ENCODE peak calls at places on chromosomes 11 and 22, in four cellular contexts. R is K562, F is HepG2, G is GM12878. Z is an unnamed sample.
A peak's percentile ranks its signal among the peaks of the same experiment; 100 is the strongest.

GRCh38 chr22:29096736-29097669 is 24.2 kb downstream of the KREMEN1 start:
- DNase-seq in R (peak; percentile 21), F (peak; percentile 99), G (no peak), Z (no peak)

GRCh38 chr22:29202231-29203192 is 3.2 kb upstream of the EMID1 start:
- DNase-seq in R (peak; percentile 36), F (peak; percentile 38), G (peak; percentile 91), Z (peak; percentile 41)

GRCh38 chr22:46042786-46043185 is 65.8 kb upstream of the WNT7B start:
- DNase-seq in R (no peak), F (no peak), G (no peak), Z (no peak)

GRCh38 chr11:106727261-106727660 is 291.0 kb downstream of the GUCY1A2 start:
- DNase-seq in R (no peak), F (no peak), G (no peak), Z (no peak)

GRCh38 chr22:36221799-36222751 is 17.3 kb downstream of the APOL2 start:
- DNase-seq in R (peak; percentile 29), F (peak; percentile 37), G (no peak), Z (peak; percentile 57)

GRCh38 chr11:31797227-31798056 is 13.7 kb downstream of the PAX6 start:
- DNase-seq in R (no peak), F (no peak), G (no peak), Z (no peak)

GRCh38 chr11:120271672-120272071 is 31.7 kb downstream of the POU2F3 start:
- DNase-seq in R (no peak), F (no peak), G (no peak), Z (no peak)

GRCh38 chr11:72844356-72844755 is 30.1 kb downstream of the ATG16L2 start:
- DNase-seq in R (no peak), F (no peak), G (no peak), Z (no peak)

GRCh38 chr11:110432713-110433392 is 3.1 kb downstream of the FDX1 start:
- DNase-seq in R (no peak), F (no peak), G (no peak), Z (peak; percentile 57)

GRCh38 chr11:64000026-64000739 is 13.9 kb downstream of the OTUB1 start:
- DNase-seq in R (no peak), F (no peak), G (no peak), Z (peak; percentile 44)

GRCh38 chr11:37171451-37171850 is 573.4 kb upstream of the RAG2 start:
- DNase-seq in R (no peak), F (no peak), G (no peak), Z (no peak)

GRCh38 chr22:50562523-50563409 is at the start of gene SYCE3:
- DNase-seq in R (peak; percentile 92), F (peak; percentile 92), G (peak; percentile 75), Z (peak; percentile 97)

GRCh38 chr11:44738791-44739190 is 12.0 kb downstream of the TSPAN18 start:
- DNase-seq in R (no peak), F (no peak), G (no peak), Z (no peak)

GRCh38 chr11:96061094-96061493 is 137.2 kb upstream of the MTMR2 start:
- DNase-seq in R (no peak), F (peak; percentile 27), G (no peak), Z (no peak)

GRCh38 chr11:72773291-72773690 is 20.6 kb downstream of the STARD10 start:
- DNase-seq in R (no peak), F (no peak), G (no peak), Z (peak; percentile 87)

GRCh38 chr11:117212697-117213355 is 13.7 kb downstream of the TAGLN start:
- DNase-seq in R (no peak), F (no peak), G (no peak), Z (no peak)

GRCh38 chr11:17073370-17074027 is 4.0 kb downstream of the RPS13 start:
- DNase-seq in R (no peak), F (no peak), G (no peak), Z (no peak)

GRCh38 chr22:25143161-25144076 is 56.2 kb upstream of the CRYBB3 start:
- DNase-seq in R (no peak), F (no peak), G (no peak), Z (no peak)

GRCh38 chr11:2446590-2447252 is 1.9 kb downstream of the KCNQ1 start:
- DNase-seq in R (no peak), F (no peak), G (no peak), Z (peak; percentile 30)

GRCh38 chr11:117942255-117942654 is 13.1 kb upstream of the TMPRSS13 start:
- DNase-seq in R (no peak), F (no peak), G (no peak), Z (no peak)

GRCh38 chr22:36180038-36180880 is 19.7 kb upstream of the APOL3 start:
- DNase-seq in R (peak; percentile 72), F (peak; percentile 56), G (no peak), Z (peak; percentile 67)

GRCh38 chr11:75355051-75355450 is 3.6 kb upstream of the ARRB1 start:
- DNase-seq in R (no peak), F (no peak), G (no peak), Z (no peak)

GRCh38 chr11:75350122-75350742 is 1.2 kb downstream of the ARRB1 start:
- DNase-seq in R (no peak), F (no peak), G (no peak), Z (no peak)

GRCh38 chr11:75350743-75351540 is 519 bp downstream of the ARRB1 start:
- DNase-seq in R (peak; percentile 61), F (no peak), G (no peak), Z (peak; percentile 67)

GRCh38 chr11:75351541-75352416 is at the start of gene ARRB1:
- DNase-seq in R (peak; percentile 91), F (peak; percentile 90), G (no peak), Z (peak; percentile 92)

DNA sequence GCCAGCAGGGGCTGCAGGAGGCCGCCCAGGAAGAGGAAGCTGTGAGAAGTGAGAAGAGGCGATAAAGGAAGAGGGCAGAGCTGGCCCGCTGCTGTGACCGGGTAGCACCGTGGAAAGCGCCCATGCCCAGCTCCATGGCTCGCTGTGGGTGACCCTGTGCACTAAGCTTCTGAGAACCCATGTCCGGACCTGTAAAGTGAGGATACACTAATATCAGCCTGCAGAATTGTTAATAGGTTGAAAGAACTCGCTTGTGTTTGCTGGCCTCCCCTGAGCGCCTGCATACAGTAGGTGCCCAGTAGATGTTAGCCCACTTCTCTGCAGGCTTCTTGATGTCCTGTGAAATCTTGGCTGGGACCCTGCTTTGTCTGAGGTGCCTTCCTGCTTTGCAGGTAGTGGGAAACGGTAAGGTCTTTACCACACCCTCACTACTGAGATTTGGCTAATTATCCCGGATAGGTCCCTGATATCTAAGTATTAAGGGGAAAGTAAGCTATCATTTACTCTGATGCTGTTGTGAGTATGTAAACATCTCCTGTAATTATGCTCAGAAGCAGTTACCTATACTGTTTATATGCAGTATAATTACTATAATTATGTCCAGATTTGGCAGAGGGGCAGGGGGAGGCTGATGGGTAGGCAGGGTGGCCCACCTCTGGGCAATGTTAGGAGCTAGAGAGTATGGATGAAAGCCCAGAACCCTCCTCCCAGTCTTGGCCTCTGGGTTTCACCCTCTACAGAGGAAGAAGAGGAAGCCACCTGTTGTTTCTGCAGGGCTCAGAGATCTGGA is 1.2 kb upstream of the ARRB1 start:
- DNase-seq in R (no peak), F (no peak), G (no peak), Z (no peak)
- TF ChIP-seq REST in R (no peak), F (no peak), G (peak; percentile 58), Z (peak; percentile 70)

GRCh38 chr11:46332568-46333128 is 14.6 kb upstream of the DGKZ start:
- DNase-seq in R (peak; percentile 43), F (no peak), G (no peak), Z (peak; percentile 80)
- TF ChIP-seq MXI1 in R (no peak), F (no peak), G (no peak), Z (no peak)

GRCh38 chr11:66677599-66678375 is at the start of gene RBM4B:
- DNase-seq in R (peak; percentile 99), F (peak; percentile 93), G (peak; percentile 84), Z (peak; percentile 98)
- TF ChIP-seq REST in R (no peak), F (no peak), G (no peak), Z (peak; percentile 10)

GRCh38 chr22:44427506-44428470 is 70.2 kb downstream of the RTL6 start:
- DNase-seq in R (no peak), F (no peak), G (no peak), Z (no peak)
- TF ChIP-seq MXI1 in R (no peak), F (no peak), G (no peak), Z (no peak)

DNA sequence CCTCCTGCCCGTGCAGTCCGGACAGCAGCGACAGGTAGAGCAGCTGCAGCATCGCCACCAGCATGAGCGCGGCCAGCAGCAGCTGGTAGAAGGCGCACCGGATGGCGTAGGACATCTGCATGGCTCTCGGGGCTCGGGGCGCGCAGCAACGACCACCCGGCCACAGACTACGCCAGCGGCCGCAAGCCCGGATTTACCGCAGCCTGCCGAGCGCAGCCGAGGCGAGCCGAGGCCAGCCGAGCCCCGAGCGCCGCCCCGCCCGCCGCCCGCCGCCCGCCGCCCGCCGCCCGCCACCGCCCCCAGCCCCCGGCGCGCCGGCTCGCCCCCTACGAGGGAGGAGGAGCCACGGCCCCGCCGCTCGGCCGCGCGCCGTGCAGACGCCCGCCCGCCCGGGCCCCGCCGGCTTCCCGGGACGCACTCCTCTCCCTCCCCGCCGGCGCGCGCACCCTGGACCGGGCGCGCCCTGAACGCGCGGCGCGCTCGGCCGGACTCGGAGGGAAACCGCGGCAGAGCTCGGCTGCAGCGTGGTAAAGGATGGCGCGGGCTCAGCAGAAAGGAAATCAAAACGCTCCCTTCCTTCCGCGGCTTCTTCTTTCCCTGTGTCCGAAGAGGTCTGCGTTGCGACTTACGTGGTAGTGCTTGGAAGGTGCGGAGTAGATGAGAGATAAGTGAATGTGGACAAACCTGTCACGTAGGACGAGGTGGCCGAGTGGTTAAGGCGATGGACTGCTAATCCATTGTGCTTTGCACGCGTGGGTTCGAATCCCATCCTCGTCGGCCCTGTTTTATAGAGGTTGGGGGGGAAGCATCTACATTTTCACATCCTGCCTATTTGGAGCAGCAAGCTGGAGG is at the start of gene B4GAT1:
- DNase-seq in R (peak; percentile 89), F (peak; percentile 68), G (peak; percentile 98), Z (peak; percentile 93)
- TF ChIP-seq REST in R (peak; percentile 41), F (no peak), G (no peak), Z (peak; percentile 29)

GRCh38 chr22:23527971-23528740 is 51.9 kb downstream of the IGLL1 start:
- DNase-seq in R (no peak), F (no peak), G (no peak), Z (no peak)
- TF ChIP-seq MXI1 in R (no peak), F (no peak), G (no peak), Z (no peak)

DNA sequence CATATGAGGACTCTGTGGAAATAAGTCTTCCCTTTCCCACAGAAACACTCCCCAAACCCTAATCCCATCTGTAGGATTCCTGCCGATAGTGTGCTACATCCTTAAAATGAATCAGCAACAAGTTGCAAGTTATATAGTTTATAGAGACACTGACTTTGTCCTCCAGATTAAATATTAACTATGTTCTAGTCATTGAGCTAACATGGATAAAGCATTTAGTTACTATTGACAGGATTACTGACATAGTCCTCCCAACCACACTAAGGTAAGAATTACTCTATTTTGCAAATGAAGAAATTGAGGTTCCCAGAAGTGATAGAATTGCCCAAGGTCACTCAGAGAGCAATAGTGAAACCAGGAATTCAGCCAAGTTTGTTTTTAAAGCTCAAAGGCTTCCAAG is 1.9 kb downstream of the OR52M1 start:
- DNase-seq in R (no peak), F (no peak), G (no peak), Z (no peak)
- TF ChIP-seq REST in R (no peak), F (no peak), G (no peak), Z (no peak)